ENCODE peak calls at places on chromosomes 2 and 18, in nine cellular contexts. R is cardiac septum; N is putamen; P is LoVo; M is EH; T is activated CD8-positive, alpha-beta T cell treated with anti-CD3 and anti-CD28 coated beads, Interleukin-2, amount 10 ng/mL, durations not matched to agents 7 days and 5 days; S is CD4-positive, alpha-beta memory T cell; Q is choroid plexus epithelial cell; C is posterior cingulate gyrus. J is an unnamed sample.

GRCh38 chr2:17736989-17737388 is 16.6 kb downstream of the SMC6 start:
- DNase-seq in R (no peak), N (no peak), P (no peak), M (peak), T (no peak), S (no peak), Q (no peak), C (no peak), J (no peak)

GRCh38 chr2:153667475-153667874 is 188.9 kb upstream of the RPRM start:
- DNase-seq in R (no peak), N (no peak), P (no peak), M (no peak), T (no peak), S (no peak), Q (no peak), C (no peak), J (no peak)

GRCh38 chr2:12326449-12327190 is 390.1 kb upstream of the TRIB2 start:
- DNase-seq in R (no peak), N (no peak), P (no peak), M (no peak), T (no peak), S (no peak), Q (no peak), C (no peak), J (no peak)

GRCh38 chr2:72147971-72148369 is 308 bp upstream of the CYP26B1 start:
- DNase-seq in R (no peak), N (no peak), P (no peak), M (no peak), T (no peak), S (no peak), Q (no peak), C (no peak), J (no peak)

GRCh38 chr18:77948571-77948970 is 698.9 kb downstream of the GALR1 start:
- DNase-seq in R (no peak), N (no peak), P (no peak), M (no peak), T (no peak), S (no peak), Q (no peak), C (no peak), J (no peak)

GRCh38 chr18:9366126-9366714 is 31.6 kb downstream of the TWSG1 start:
- DNase-seq in R (no peak), N (peak), P (no peak), M (peak), T (no peak), S (no peak), Q (peak), C (peak), J (peak)

GRCh38 chr2:75238670-75239330 is 39.5 kb upstream of the TACR1 start:
- DNase-seq in R (no peak), N (no peak), P (no peak), M (peak), T (no peak), S (no peak), Q (peak), C (no peak), J (peak)

GRCh38 chr2:240207661-240208060 is 67.2 kb upstream of the OTOS start:
- DNase-seq in R (peak), N (no peak), P (no peak), M (no peak), T (no peak), S (no peak), Q (no peak), C (no peak), J (no peak)